ENCODE peak calls at places on chromosomes 5 and 9, in ten cellular contexts. F is GM12865, P is mammary epithelial cell, K is progenitor cell of endocrine pancreas, M is AG09309, R is glutamatergic neuron, T is fibroblast of pulmonary artery, L is WERI-Rb-1, S is pancreas, G is astrocyte of the spinal cord. Z is an unnamed sample.

GRCh38 chr9:89077519-89077918 is 86.3 kb downstream of the S1PR3 start:
- DNase-seq in G (no peak), T (no peak), S (no peak), F (peak; percentile 2), R (no peak), M (no peak), K (no peak), L (no peak), P (no peak), Z (no peak)

GRCh38 chr5:142745268-142745667 is 24.9 kb upstream of the ARHGAP26 start:
- DNase-seq in M (no peak), L (no peak), R (no peak), K (no peak), P (no peak), G (no peak), T (no peak), S (no peak), F (no peak), Z (no peak)

GRCh38 chr5:13218518-13218917 is 726.0 kb downstream of the DNAH5 start:
- DNase-seq in R (no peak), K (no peak), S (no peak), P (peak; percentile 29), T (no peak), F (peak; percentile 2), L (no peak), M (no peak), G (no peak), Z (peak; percentile 7)

GRCh38 chr5:127550652-127551409 is 33.4 kb downstream of the PRRC1 start:
- DNase-seq in P (peak; percentile 14), S (no peak), F (no peak), M (no peak), K (no peak), R (no peak), L (no peak), T (peak; percentile 44), G (no peak), Z (no peak)

GRCh38 chr9:14344846-14345585 is 31.1 kb upstream of the NFIB start:
- DNase-seq in M (no peak), P (no peak), L (no peak), K (no peak), T (no peak), S (no peak), G (no peak), R (no peak), F (no peak), Z (no peak)

GRCh38 chr5:1983401-1983800 is 100.7 kb upstream of the IRX4 start:
- DNase-seq in S (no peak), R (no peak), K (no peak), P (no peak), M (no peak), L (no peak), G (no peak), T (no peak), F (no peak), Z (no peak)

GRCh38 chr5:176784218-176785165 is 25.9 kb upstream of the UNC5A start:
- DNase-seq in T (peak; percentile 82), G (peak; percentile 66), R (no peak), K (no peak), F (no peak), S (peak; percentile 55), L (peak; percentile 87), M (peak; percentile 32), P (peak; percentile 86), Z (no peak)

GRCh38 chr5:66933066-66933465 is 263.5 kb downstream of the CD180 start:
- DNase-seq in S (no peak), R (no peak), M (no peak), F (no peak), T (peak; percentile 62), K (no peak), G (peak; percentile 70), P (peak; percentile 81), L (no peak), Z (no peak)

GRCh38 chr5:27830551-27830950 is 792.2 kb upstream of the CDH9 start:
- DNase-seq in G (peak; percentile 47), M (no peak), S (no peak), K (no peak), T (peak; percentile 71), R (no peak), L (no peak), P (no peak), F (no peak), Z (no peak)

GRCh38 chr5:124871299-124871698 is 124.9 kb upstream of the ZNF608 start:
- DNase-seq in P (peak; percentile 8), K (no peak), M (peak; percentile 16), F (no peak), T (peak; percentile 32), R (no peak), L (no peak), G (peak; percentile 75), S (no peak), Z (no peak)

GRCh38 chr5:67619235-67619634 is 422.6 kb upstream of the CD180 start:
- DNase-seq in G (no peak), P (peak; percentile 37), S (no peak), F (no peak), K (no peak), T (peak; percentile 8), R (no peak), M (no peak), L (no peak), Z (no peak)

GRCh38 chr5:148913985-148914421 is 87.6 kb downstream of the ADRB2 start:
- DNase-seq in M (peak; percentile 73), R (no peak), G (peak; percentile 69), P (peak; percentile 80), T (peak; percentile 78), K (no peak), L (no peak), S (no peak), F (peak; percentile 7), Z (no peak)

GRCh38 chr5:77167695-77168111 is 42.8 kb upstream of the PDE8B start:
- DNase-seq in G (peak; percentile 89), F (no peak), T (peak; percentile 84), K (no peak), S (no peak), L (no peak), R (no peak), M (peak; percentile 55), P (peak; percentile 22), Z (no peak)

GRCh38 chr9:96858018-96858573 is 3.8 kb upstream of the ZNF782 start:
- DNase-seq in M (no peak), G (peak; percentile 52), T (peak; percentile 53), P (peak; percentile 90), F (no peak), R (no peak), S (no peak), K (no peak), L (no peak), Z (no peak)

GRCh38 chr9:97502222-97502983 is 937 bp downstream of the TMOD1 start:
- DNase-seq in M (no peak), S (peak; percentile 80), G (no peak), P (no peak), L (no peak), F (peak; percentile 54), K (peak; percentile 21), R (peak; percentile 27), T (no peak), Z (no peak)

GRCh38 chr5:34686762-34687268 is 30.7 kb downstream of the RAI14 start:
- DNase-seq in K (peak; percentile 29), G (peak; percentile 99), L (no peak), S (no peak), P (peak; percentile 79), T (peak; percentile 100), F (no peak), R (no peak), M (peak; percentile 90), Z (no peak)

DNA sequence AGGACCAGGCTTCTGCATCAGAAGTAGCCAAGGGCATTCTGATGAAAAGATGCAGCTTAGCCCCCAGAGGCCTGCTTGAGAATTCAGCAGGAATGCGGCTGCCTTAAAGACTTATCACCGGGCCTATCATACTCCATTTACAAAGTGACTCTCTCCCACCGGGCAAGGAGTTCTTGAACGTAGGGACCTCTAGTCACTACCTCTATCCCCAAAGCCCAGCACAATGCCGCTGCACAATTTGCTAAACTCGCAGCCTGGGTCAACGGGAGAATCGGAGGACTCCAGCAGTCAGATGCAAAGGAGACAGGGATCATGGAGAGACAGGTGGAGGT is 663 bp downstream of the PDCL start:
- DNase-seq in L (no peak), S (no peak), G (no peak), P (no peak), M (no peak), F (no peak), R (no peak), T (peak; percentile 45), K (no peak), Z (peak; percentile 21)
- TF ChIP-seq CTCF in L (no peak), S (no peak), G (peak; percentile 0), P (no peak), M (no peak), F (no peak), R (no peak), T (no peak), K (no peak), Z (no peak)

GRCh38 chr9:131404581-131404980 is 10.7 kb downstream of the PRRC2B start:
- DNase-seq in T (peak; percentile 61), R (no peak), M (no peak), S (no peak), K (no peak), L (no peak), P (no peak), F (no peak), G (peak; percentile 53), Z (no peak)
- TF ChIP-seq CTCF in T (no peak), R (no peak), M (no peak), S (no peak), K (no peak), L (no peak), P (no peak), F (no peak), G (no peak), Z (no peak)

DNA sequence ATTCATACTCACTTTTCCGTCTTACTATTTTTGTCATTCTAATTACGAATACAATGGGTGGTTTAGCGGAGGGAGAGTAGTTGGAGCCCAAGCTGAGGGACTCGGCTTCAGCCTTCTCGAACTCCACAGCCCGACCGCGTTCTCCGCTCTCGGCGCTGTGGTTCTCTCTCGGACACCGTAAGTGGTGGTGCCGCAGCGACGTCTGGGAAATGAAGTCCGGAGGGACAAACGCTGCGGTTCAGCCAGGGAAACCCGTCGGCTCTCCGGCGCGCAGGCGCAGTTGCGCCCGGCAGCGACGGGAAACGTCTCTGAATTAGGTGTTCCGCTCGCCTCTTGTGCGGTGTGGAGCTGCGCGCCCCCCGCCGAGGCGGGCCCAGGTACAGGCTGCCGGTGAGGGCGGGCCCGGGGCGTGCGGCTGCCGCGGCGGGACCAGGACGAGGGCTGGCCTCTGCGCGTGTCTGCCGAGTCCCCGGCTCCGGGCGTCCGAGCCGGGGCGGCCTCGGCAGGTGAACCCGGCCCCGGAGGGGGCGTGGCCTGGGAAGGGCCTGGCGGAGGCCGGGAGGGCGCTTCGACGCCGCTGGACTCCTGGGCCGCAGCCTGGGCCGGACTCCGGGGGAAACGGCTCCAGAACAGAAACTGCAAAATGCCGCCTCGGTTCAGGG is at the start of gene ZNF879:
- DNase-seq in K (peak; percentile 87), G (peak; percentile 97), P (peak; percentile 92), S (peak; percentile 98), F (peak; percentile 46), L (peak; percentile 86), M (peak; percentile 71), R (peak; percentile 94), T (peak; percentile 98), Z (peak; percentile 90)
- TF ChIP-seq CTCF in K (no peak), G (no peak), P (no peak), S (no peak), F (no peak), L (no peak), M (no peak), R (no peak), T (no peak), Z (no peak)

DNA sequence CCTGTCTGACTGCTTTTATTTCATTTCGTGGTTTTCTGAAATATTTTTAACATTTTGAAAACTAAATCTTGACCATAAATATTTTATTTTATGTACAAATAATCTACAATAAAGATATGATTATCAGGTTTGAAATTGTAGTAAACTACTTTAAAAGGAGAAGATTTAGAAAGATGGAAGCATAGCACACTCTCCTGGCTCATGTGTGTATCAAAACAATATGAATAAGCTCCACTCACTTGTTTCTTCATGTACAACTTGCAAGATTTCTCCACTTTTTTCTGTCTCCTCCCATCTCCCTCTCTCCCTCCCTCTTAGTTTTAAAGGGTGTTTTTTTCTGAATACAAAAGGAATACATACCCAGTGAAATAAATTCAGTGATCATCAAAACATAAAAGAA is 15.4 kb upstream of the VPS13A start:
- DNase-seq in P (no peak), T (peak; percentile 35), M (no peak), K (no peak), R (no peak), F (no peak), S (no peak), G (no peak), L (no peak), Z (no peak)
- TF ChIP-seq CTCF in P (peak; percentile 45), T (no peak), M (no peak), K (no peak), R (no peak), F (no peak), S (no peak), G (no peak), L (no peak), Z (no peak)